ENCODE peak calls at places on chromosomes 5 and 9, in seven cellular contexts. One of them, this sample, is unnamed.
A peak's percentile ranks its signal among the peaks of the same experiment; 100 is the strongest.

GRCh38 chr5:95631265-95631957 is 11.5 kb downstream of the GPR150 start:
- DNase-seq in mesendoderm: no peak
- DNase-seq in mesenchymal stem cell: peak; percentile 82
- DNase-seq in H1: no peak
- DNase-seq in H9: no peak
- DNase-seq in trophoblast cell: no peak
- DNase-seq in IMR-90: peak; percentile 89
- DNase-seq in this sample: no peak

GRCh38 chr5:56328753-56329560 is 95.8 kb upstream of the ANKRD55 start:
- DNase-seq in mesendoderm: peak; percentile 88
- DNase-seq in mesenchymal stem cell: peak; percentile 68
- DNase-seq in H1: no peak
- DNase-seq in H9: no peak
- DNase-seq in trophoblast cell: no peak
- DNase-seq in IMR-90: peak; percentile 76
- DNase-seq in this sample: no peak

GRCh38 chr9:127067603-127068220 is 54.7 kb downstream of the ANGPTL2 start:
- DNase-seq in mesendoderm: no peak
- DNase-seq in mesenchymal stem cell: no peak
- DNase-seq in H1: peak; percentile 35
- DNase-seq in H9: no peak
- DNase-seq in trophoblast cell: peak; percentile 67
- DNase-seq in IMR-90: no peak
- DNase-seq in this sample: no peak

GRCh38 chr5:129001831-129002626 is 36.7 kb downstream of the SLC27A6 start:
- DNase-seq in mesendoderm: peak; percentile 36
- DNase-seq in mesenchymal stem cell: no peak
- DNase-seq in H1: no peak
- DNase-seq in H9: no peak
- DNase-seq in trophoblast cell: no peak
- DNase-seq in IMR-90: no peak
- DNase-seq in this sample: no peak

GRCh38 chr9:108463927-108464606 is 391.7 kb downstream of the ACTL7B start:
- DNase-seq in mesendoderm: no peak
- DNase-seq in mesenchymal stem cell: no peak
- DNase-seq in H1: no peak
- DNase-seq in H9: no peak
- DNase-seq in trophoblast cell: no peak
- DNase-seq in IMR-90: no peak
- DNase-seq in this sample: no peak

GRCh38 chr9:95729066-95729465 is 146.4 kb upstream of the ERCC6L2 start:
- DNase-seq in mesendoderm: no peak
- DNase-seq in mesenchymal stem cell: no peak
- DNase-seq in H1: no peak
- DNase-seq in H9: no peak
- DNase-seq in trophoblast cell: no peak
- DNase-seq in IMR-90: no peak
- DNase-seq in this sample: no peak

GRCh38 chr5:95590880-95591279 is 29.0 kb upstream of the GPR150 start:
- DNase-seq in mesendoderm: no peak
- DNase-seq in mesenchymal stem cell: peak; percentile 24
- DNase-seq in H1: no peak
- DNase-seq in H9: no peak
- DNase-seq in trophoblast cell: no peak
- DNase-seq in IMR-90: no peak
- DNase-seq in this sample: no peak

GRCh38 chr5:112228672-112229071 is 190.4 kb downstream of the EPB41L4A start:
- DNase-seq in mesendoderm: peak; percentile 45
- DNase-seq in mesenchymal stem cell: peak; percentile 4
- DNase-seq in H1: no peak
- DNase-seq in H9: peak; percentile 51
- DNase-seq in trophoblast cell: no peak
- DNase-seq in IMR-90: peak; percentile 2
- DNase-seq in this sample: no peak

GRCh38 chr5:120794121-120794520 is 330.0 kb downstream of the PRR16 start:
- DNase-seq in mesendoderm: no peak
- DNase-seq in mesenchymal stem cell: no peak
- DNase-seq in H1: no peak
- DNase-seq in H9: no peak
- DNase-seq in trophoblast cell: no peak
- DNase-seq in IMR-90: peak; percentile 28
- DNase-seq in this sample: no peak

GRCh38 chr9:85521331-85522197 is 220.2 kb downstream of the AGTPBP1 start:
- DNase-seq in mesendoderm: no peak
- DNase-seq in mesenchymal stem cell: no peak
- DNase-seq in H1: no peak
- DNase-seq in H9: no peak
- DNase-seq in trophoblast cell: no peak
- DNase-seq in IMR-90: no peak
- DNase-seq in this sample: no peak

GRCh38 chr9:36039696-36040095 is 3.0 kb downstream of the RECK start:
- DNase-seq in mesendoderm: no peak
- DNase-seq in mesenchymal stem cell: no peak
- DNase-seq in H1: no peak
- DNase-seq in H9: no peak
- DNase-seq in trophoblast cell: no peak
- DNase-seq in IMR-90: peak; percentile 65
- DNase-seq in this sample: no peak

GRCh38 chr5:136021016-136021405 is 7.8 kb upstream of the TGFBI start:
- DNase-seq in mesendoderm: no peak
- DNase-seq in mesenchymal stem cell: peak; percentile 82
- DNase-seq in H1: no peak
- DNase-seq in H9: peak; percentile 11
- DNase-seq in trophoblast cell: no peak
- DNase-seq in IMR-90: peak; percentile 78
- DNase-seq in this sample: no peak

GRCh38 chr5:143395638-143396352 is 7.7 kb downstream of the NR3C1 start:
- DNase-seq in mesendoderm: no peak
- DNase-seq in mesenchymal stem cell: no peak
- DNase-seq in H1: no peak
- DNase-seq in H9: no peak
- DNase-seq in trophoblast cell: no peak
- DNase-seq in IMR-90: no peak
- DNase-seq in this sample: no peak

GRCh38 chr5:102722930-102723329 is 32.2 kb upstream of the PAM start:
- DNase-seq in mesendoderm: peak; percentile 30
- DNase-seq in mesenchymal stem cell: peak; percentile 42
- DNase-seq in H1: no peak
- DNase-seq in H9: no peak
- DNase-seq in trophoblast cell: no peak
- DNase-seq in IMR-90: peak; percentile 56
- DNase-seq in this sample: no peak

GRCh38 chr9:108486791-108487190 is 369.0 kb downstream of the ACTL7B start:
- DNase-seq in mesendoderm: no peak
- DNase-seq in mesenchymal stem cell: peak; percentile 77
- DNase-seq in H1: no peak
- DNase-seq in H9: no peak
- DNase-seq in trophoblast cell: no peak
- DNase-seq in IMR-90: no peak
- DNase-seq in this sample: no peak

GRCh38 chr9:77846957-77847574 is 184.5 kb downstream of the GNAQ start:
- DNase-seq in mesendoderm: no peak
- DNase-seq in mesenchymal stem cell: peak; percentile 70
- DNase-seq in H1: no peak
- DNase-seq in H9: no peak
- DNase-seq in trophoblast cell: no peak
- DNase-seq in IMR-90: peak; percentile 45
- DNase-seq in this sample: no peak

GRCh38 chr5:132475939-132476852 is 14.4 kb downstream of the IRF1 start:
- DNase-seq in mesendoderm: no peak
- DNase-seq in mesenchymal stem cell: peak; percentile 13
- DNase-seq in H1: no peak
- DNase-seq in H9: no peak
- DNase-seq in trophoblast cell: peak; percentile 46
- DNase-seq in IMR-90: no peak
- DNase-seq in this sample: no peak

GRCh38 chr5:32627219-32627880 is 42.0 kb downstream of the SUB1 start:
- DNase-seq in mesendoderm: no peak
- DNase-seq in mesenchymal stem cell: no peak
- DNase-seq in H1: peak; percentile 16
- DNase-seq in H9: no peak
- DNase-seq in trophoblast cell: no peak
- DNase-seq in IMR-90: peak; percentile 59
- DNase-seq in this sample: no peak

GRCh38 chr9:83032065-83032625 is 30.8 kb downstream of the RASEF start:
- DNase-seq in mesendoderm: no peak
- DNase-seq in mesenchymal stem cell: no peak
- DNase-seq in H1: no peak
- DNase-seq in H9: no peak
- DNase-seq in trophoblast cell: no peak
- DNase-seq in IMR-90: no peak
- DNase-seq in this sample: no peak

GRCh38 chr5:154758501-154758900 is 3.3 kb downstream of the LARP1 start:
- DNase-seq in mesendoderm: no peak
- DNase-seq in mesenchymal stem cell: peak; percentile 46
- DNase-seq in H1: no peak
- DNase-seq in H9: no peak
- DNase-seq in trophoblast cell: no peak
- DNase-seq in IMR-90: peak; percentile 16
- DNase-seq in this sample: no peak

GRCh38 chr5:17225551-17225950 is 8.1 kb downstream of the BASP1 start:
- DNase-seq in mesendoderm: no peak
- DNase-seq in mesenchymal stem cell: no peak
- DNase-seq in H1: no peak
- DNase-seq in H9: no peak
- DNase-seq in trophoblast cell: no peak
- DNase-seq in IMR-90: no peak
- DNase-seq in this sample: no peak

GRCh38 chr5:10729320-10730133 is 31.5 kb downstream of the DAP start:
- DNase-seq in mesendoderm: peak; percentile 45
- DNase-seq in mesenchymal stem cell: no peak
- DNase-seq in H1: no peak
- DNase-seq in H9: no peak
- DNase-seq in trophoblast cell: no peak
- DNase-seq in IMR-90: no peak
- DNase-seq in this sample: no peak
- H3K4me1 ChIP-seq in mesendoderm: peaks cover 2% of the 10 kb centered on the region
- H3K4me1 ChIP-seq in mesenchymal stem cell: peaks cover 32% of the 10 kb centered on the region
- H3K4me1 ChIP-seq in H1: no peaks in the 10 kb centered on the region
- H3K4me1 ChIP-seq in H9: no peaks in the 10 kb centered on the region
- H3K4me1 ChIP-seq in trophoblast cell: peaks cover 5% of the 10 kb centered on the region
- H3K4me1 ChIP-seq in IMR-90: peaks cover 30% of the 10 kb centered on the region
- H3K4me1 ChIP-seq in this sample: no peaks in the 10 kb centered on the region

DNA sequence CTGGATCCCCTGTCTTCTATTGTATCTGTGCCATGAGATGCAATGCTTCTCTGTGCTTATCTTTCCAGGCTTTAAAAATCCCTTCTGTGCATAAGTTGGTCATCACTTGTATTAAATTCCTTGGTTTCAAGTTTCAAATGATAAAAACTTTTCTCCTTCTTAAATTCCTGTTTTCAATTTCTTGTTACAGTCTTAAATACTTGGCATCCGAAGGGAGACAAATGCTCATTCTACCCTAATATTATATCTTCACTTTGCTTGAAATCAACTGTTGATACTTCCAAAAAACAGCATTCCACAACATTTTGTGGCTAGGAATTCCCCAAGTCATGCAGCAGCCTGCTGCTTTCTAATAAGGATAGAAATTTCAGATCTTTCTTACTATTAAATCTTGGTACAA is 413.2 kb upstream of the ACTBL2 start:
- DNase-seq in mesendoderm: no peak
- DNase-seq in mesenchymal stem cell: no peak
- DNase-seq in H1: no peak
- DNase-seq in H9: no peak
- DNase-seq in trophoblast cell: no peak
- DNase-seq in IMR-90: peak; percentile 65
- DNase-seq in this sample: no peak
- H4K8ac ChIP-seq in mesendoderm: no peak overlapping the region
- H4K8ac ChIP-seq in mesenchymal stem cell: no peak overlapping the region
- H4K8ac ChIP-seq in H1: no peak overlapping the region
- H4K8ac ChIP-seq in H9: no peak overlapping the region
- H4K8ac ChIP-seq in trophoblast cell: no peak overlapping the region
- H4K8ac ChIP-seq in IMR-90: peak overlapping the region; percentile 67
- H4K8ac ChIP-seq in this sample: no peak overlapping the region

GRCh38 chr9:1495684-1496083 is 445.5 kb downstream of the DMRT2 start:
- DNase-seq in mesendoderm: no peak
- DNase-seq in mesenchymal stem cell: no peak
- DNase-seq in H1: no peak
- DNase-seq in H9: no peak
- DNase-seq in trophoblast cell: no peak
- DNase-seq in IMR-90: no peak
- DNase-seq in this sample: no peak
- H3K18ac ChIP-seq in mesendoderm: no peak overlapping the region
- H3K18ac ChIP-seq in mesenchymal stem cell: no peak overlapping the region
- H3K18ac ChIP-seq in H1: no peak overlapping the region
- H3K18ac ChIP-seq in H9: no peak overlapping the region
- H3K18ac ChIP-seq in trophoblast cell: no peak overlapping the region
- H3K18ac ChIP-seq in IMR-90: no peak overlapping the region
- H3K18ac ChIP-seq in this sample: no peak overlapping the region

GRCh38 chr5:145941096-145941676 is 4.8 kb downstream of the SH3RF2 start:
- DNase-seq in mesendoderm: no peak
- DNase-seq in mesenchymal stem cell: no peak
- DNase-seq in H1: no peak
- DNase-seq in H9: no peak
- DNase-seq in trophoblast cell: no peak
- DNase-seq in IMR-90: peak; percentile 25
- DNase-seq in this sample: no peak

GRCh38 chr5:145943674-145944121 is 7.3 kb downstream of the SH3RF2 start:
- DNase-seq in mesendoderm: no peak
- DNase-seq in mesenchymal stem cell: no peak
- DNase-seq in H1: no peak
- DNase-seq in H9: no peak
- DNase-seq in trophoblast cell: no peak
- DNase-seq in IMR-90: peak; percentile 25
- DNase-seq in this sample: no peak

GRCh38 chr5:145942202-145942601 is 5.8 kb downstream of the SH3RF2 start:
- DNase-seq in mesendoderm: no peak
- DNase-seq in mesenchymal stem cell: no peak
- DNase-seq in H1: no peak
- DNase-seq in H9: no peak
- DNase-seq in trophoblast cell: no peak
- DNase-seq in IMR-90: no peak
- DNase-seq in this sample: no peak

GRCh38 chr5:145942749-145943148 is 6.4 kb downstream of the SH3RF2 start:
- DNase-seq in mesendoderm: no peak
- DNase-seq in mesenchymal stem cell: no peak
- DNase-seq in H1: no peak
- DNase-seq in H9: no peak
- DNase-seq in trophoblast cell: no peak
- DNase-seq in IMR-90: no peak
- DNase-seq in this sample: no peak

DNA sequence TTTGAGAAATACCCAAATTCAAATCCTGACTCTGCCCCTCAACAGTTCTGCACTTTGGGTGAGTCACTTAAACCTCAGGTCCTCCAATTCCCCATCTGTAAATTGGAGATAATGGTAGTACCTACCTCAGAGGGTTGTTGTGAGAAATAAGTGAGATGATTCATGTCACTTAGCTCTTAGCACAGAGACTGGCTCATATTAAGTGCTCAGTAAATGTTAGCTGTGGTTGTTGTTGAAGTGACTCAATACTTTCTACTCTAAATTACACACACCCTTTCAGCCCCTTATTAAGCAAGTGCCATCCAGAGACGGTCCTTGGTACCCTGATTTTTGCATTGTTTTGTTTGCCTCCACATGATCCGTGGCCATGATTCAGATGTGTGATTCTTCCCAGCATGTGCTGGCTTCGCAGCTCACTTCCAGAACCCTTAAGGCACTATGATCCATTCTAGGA is 5.3 kb downstream of the SH3RF2 start:
- DNase-seq in mesendoderm: no peak
- DNase-seq in mesenchymal stem cell: peak; percentile 49
- DNase-seq in H1: no peak
- DNase-seq in H9: no peak
- DNase-seq in trophoblast cell: no peak
- DNase-seq in IMR-90: peak; percentile 35
- DNase-seq in this sample: no peak
- H3K4me1 ChIP-seq in mesendoderm: peaks cover 12% of the 10 kb centered on the region
- H3K4me1 ChIP-seq in mesenchymal stem cell: peaks cover 11% of the 10 kb centered on the region
- H3K4me1 ChIP-seq in H1: peaks cover 14% of the 10 kb centered on the region
- H3K4me1 ChIP-seq in H9: peaks cover 11% of the 10 kb centered on the region
- H3K4me1 ChIP-seq in trophoblast cell: peaks cover 15% of the 10 kb centered on the region
- H3K4me1 ChIP-seq in IMR-90: peaks cover 11% of the 10 kb centered on the region
- H3K4me1 ChIP-seq in this sample: peaks cover 23% of the 10 kb centered on the region